ENCODE peak calls at places on chromosomes 16 and 17, in seven cellular contexts. X, Y, A, Z, W, G and H are unnamed samples.

GRCh38 chr17:39164675-39165143 is 1.3 kb downstream of the ARL5C start:
- DNase-seq in X (peak; percentile 92), Y (peak; percentile 92), A (peak; percentile 44), Z (peak; percentile 93), W (peak; percentile 98), G (peak; percentile 94), H (peak; percentile 71)

GRCh38 chr17:74960739-74961342 is 11.7 kb downstream of the HID1 start:
- DNase-seq in X (peak; percentile 40), Y (no peak), A (peak; percentile 80), Z (peak; percentile 80), W (no peak), G (peak; percentile 38), H (no peak)

GRCh38 chr17:40298726-40299125 is 10.3 kb upstream of the RARA start:
- DNase-seq in X (peak; percentile 58), Y (peak; percentile 73), A (no peak), Z (no peak), W (no peak), G (no peak), H (no peak)

GRCh38 chr17:59413014-59413725 is 81.7 kb downstream of the YPEL2 start:
- DNase-seq in X (no peak), Y (no peak), A (no peak), Z (no peak), W (no peak), G (no peak), H (no peak)

GRCh38 chr17:32525116-32525515 is 38.3 kb downstream of the CDK5R1 start:
- DNase-seq in X (peak; percentile 47), Y (peak; percentile 18), A (no peak), Z (no peak), W (no peak), G (peak; percentile 18), H (no peak)

GRCh38 chr16:10965440-10966039 is 21.2 kb downstream of the CLEC16A start:
- DNase-seq in X (no peak), Y (no peak), A (no peak), Z (no peak), W (no peak), G (no peak), H (no peak)

GRCh38 chr16:3797904-3798811 is 80.8 kb upstream of the TRAP1 start:
- DNase-seq in X (no peak), Y (no peak), A (no peak), Z (peak; percentile 14), W (no peak), G (no peak), H (no peak)

GRCh38 chr16:29680180-29680598 is 1.2 kb downstream of the QPRT start:
- DNase-seq in X (no peak), Y (no peak), A (no peak), Z (no peak), W (no peak), G (no peak), H (no peak)

GRCh38 chr17:45844695-45845375 is at the start of gene SPPL2C:
- DNase-seq in X (no peak), Y (no peak), A (no peak), Z (no peak), W (peak; percentile 43), G (no peak), H (no peak)

GRCh38 chr17:72588561-72588960 is 467.7 kb downstream of the SOX9 start:
- DNase-seq in X (no peak), Y (no peak), A (no peak), Z (no peak), W (no peak), G (peak; percentile 22), H (no peak)

GRCh38 chr17:72590382-72590781 is 469.6 kb downstream of the SOX9 start:
- DNase-seq in X (peak; percentile 92), Y (peak; percentile 82), A (no peak), Z (no peak), W (no peak), G (peak; percentile 89), H (peak; percentile 93)

GRCh38 chr17:72587156-72587555 is 466.3 kb downstream of the SOX9 start:
- DNase-seq in X (peak; percentile 29), Y (no peak), A (no peak), Z (no peak), W (no peak), G (no peak), H (peak; percentile 39)

GRCh38 chr17:72588961-72589360 is 468.1 kb downstream of the SOX9 start:
- DNase-seq in X (no peak), Y (no peak), A (peak; percentile 96), Z (no peak), W (no peak), G (peak; percentile 51), H (peak; percentile 98)

DNA sequence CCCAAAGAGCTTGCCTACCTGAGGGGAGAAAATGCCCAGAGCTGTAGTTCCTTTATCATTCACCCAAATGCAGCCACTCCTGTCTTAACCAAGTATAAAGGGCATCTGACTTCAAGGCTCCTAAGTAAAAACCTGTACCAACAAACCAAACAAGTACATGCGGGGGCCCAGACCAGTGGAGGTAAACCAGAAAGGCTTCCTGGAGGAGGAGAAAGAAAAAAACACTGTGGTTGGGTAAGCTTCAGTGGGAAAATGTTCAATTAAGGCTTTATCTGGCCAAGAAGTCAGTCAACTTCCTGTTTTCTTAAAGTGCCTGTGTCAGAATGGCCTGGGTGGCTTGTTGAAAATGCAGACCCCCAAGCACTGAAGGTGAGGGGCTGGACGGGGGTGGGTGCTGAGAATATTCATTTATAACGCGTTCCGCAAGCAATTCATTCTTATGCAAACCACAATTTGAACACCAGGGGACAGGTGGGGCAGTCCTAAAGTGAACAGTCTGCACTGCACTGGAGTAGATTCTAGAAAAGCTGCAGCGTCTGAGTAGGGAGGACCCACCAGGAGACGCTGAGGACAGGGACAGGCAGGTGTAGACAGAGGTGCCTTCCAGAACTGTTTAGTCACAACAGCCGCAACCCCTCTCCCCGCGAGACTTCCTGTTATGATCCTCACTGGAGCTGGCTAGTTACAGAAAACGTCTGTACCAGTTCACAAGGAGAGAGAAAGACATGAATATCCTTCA is 467.1 kb downstream of the SOX9 start:
- DNase-seq in X (no peak), Y (peak; percentile 15), A (no peak), Z (no peak), W (no peak), G (peak; percentile 49), H (peak; percentile 78)
- H3K9ac ChIP-seq in X (no peak overlapping the region), Y (no peak overlapping the region), A (peak overlapping the region; percentile 82), Z (no peak overlapping the region), W (no peak overlapping the region), G (no peak overlapping the region), H (peak overlapping the region; percentile 95)

GRCh38 chr17:50948711-50949110 is 82.6 kb upstream of the TOB1 start:
- DNase-seq in X (no peak), Y (no peak), A (no peak), Z (no peak), W (no peak), G (no peak), H (no peak)

GRCh38 chr17:50946891-50947843 is 81.0 kb upstream of the TOB1 start:
- DNase-seq in X (no peak), Y (no peak), A (no peak), Z (no peak), W (no peak), G (no peak), H (no peak)

GRCh38 chr17:50949128-50950001 is 83.2 kb upstream of the TOB1 start:
- DNase-seq in X (no peak), Y (no peak), A (no peak), Z (no peak), W (no peak), G (no peak), H (no peak)

GRCh38 chr17:50946223-50946890 is 80.2 kb upstream of the TOB1 start:
- DNase-seq in X (no peak), Y (no peak), A (no peak), Z (no peak), W (no peak), G (no peak), H (no peak)

DNA sequence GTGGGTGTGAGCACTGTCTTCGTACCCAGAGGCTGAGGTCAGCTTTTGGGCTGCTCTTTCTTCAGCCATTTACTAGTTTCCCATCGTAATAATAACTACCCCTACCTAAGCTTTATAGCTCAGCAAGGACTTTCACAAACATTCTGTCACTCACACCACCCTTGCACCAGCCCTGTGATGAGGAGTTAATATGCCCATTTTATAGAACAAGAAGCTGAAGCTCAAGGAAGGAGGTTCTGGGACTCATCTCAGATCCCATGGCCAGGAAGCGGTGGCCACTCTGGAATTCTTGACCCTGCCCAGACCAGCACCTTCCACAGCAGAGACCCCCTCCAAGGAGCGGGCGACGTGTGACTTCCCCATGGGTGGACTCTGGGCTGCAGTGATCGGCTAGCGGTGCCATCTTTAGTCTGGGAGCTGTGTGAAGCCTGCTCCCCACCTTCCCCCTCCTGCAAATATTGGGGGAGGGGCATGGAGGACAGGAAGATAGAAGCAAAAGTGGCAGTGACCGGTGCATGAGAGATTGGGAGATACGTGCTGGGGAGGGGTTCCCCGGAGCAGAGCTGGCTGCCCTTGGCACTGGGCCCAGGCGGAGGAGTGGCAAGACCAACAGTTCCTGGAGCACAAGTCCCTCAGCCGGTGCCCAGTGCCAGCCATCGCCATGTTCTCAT is 81.8 kb upstream of the TOB1 start:
- DNase-seq in X (no peak), Y (no peak), A (no peak), Z (no peak), W (peak; percentile 91), G (no peak), H (peak; percentile 46)
- H3K9ac ChIP-seq in X (no peak overlapping the region), Y (no peak overlapping the region), A (no peak overlapping the region), Z (no peak overlapping the region), W (no peak overlapping the region), G (no peak overlapping the region), H (no peak overlapping the region)

GRCh38 chr16:1670371-1670770 is 7.7 kb upstream of the JPT2 start:
- DNase-seq in X (no peak), Y (no peak), A (no peak), Z (no peak), W (no peak), G (no peak), H (no peak)
- H3K9ac ChIP-seq in X (no peak overlapping the region), Y (no peak overlapping the region), A (no peak overlapping the region), Z (no peak overlapping the region), W (no peak overlapping the region), G (no peak overlapping the region), H (no peak overlapping the region)

DNA sequence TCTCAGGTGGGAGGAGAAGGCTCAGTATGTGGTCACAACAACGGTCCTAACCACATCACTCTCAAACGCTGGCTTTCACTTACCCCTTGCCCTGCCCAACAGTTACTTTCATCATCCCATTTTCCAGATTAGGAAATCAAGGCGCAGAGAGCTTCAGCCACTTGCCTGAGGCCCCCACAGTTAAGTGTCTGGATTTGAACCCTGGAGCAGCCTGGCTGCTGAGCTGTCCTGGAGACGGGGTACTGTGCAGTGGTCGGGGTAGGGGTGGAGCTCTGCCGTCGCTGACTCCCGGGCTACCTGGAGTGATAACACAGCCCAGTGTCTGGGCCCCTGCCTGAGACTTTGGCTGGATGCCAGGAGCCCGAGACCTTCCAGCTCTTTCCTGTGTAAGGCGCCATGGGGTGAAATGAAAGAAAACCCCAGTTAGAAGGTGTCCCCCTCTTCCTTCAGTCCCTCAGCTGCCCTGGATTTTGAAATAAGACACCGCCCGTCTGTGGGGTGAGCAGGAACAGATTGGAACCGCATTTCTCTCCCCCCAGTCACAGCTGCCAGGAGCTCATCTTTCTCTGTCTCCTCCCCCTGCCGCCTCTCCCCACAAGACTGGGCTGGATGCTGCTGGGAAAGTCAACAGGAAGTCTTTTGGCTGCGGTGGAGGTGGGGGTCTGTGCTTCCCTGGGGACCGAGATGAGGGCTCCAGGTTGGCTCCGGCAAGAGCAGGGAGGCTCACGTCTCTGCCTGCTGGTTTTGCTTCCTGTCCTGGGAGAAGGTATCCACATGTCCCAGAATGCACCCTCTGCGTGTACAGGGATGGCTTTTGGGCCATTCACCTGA is 280.2 kb downstream of the SEC14L1 start:
- DNase-seq in X (peak; percentile 68), Y (peak; percentile 78), A (no peak), Z (peak; percentile 63), W (peak; percentile 72), G (peak; percentile 88), H (no peak)
- H3K9ac ChIP-seq in X (no peak overlapping the region), Y (peak overlapping the region; percentile 39), A (peak overlapping the region; percentile 78), Z (no peak overlapping the region), W (peak overlapping the region; percentile 3), G (peak overlapping the region; percentile 37), H (peak overlapping the region; percentile 51)